ENCODE peak calls at places on chromosomes 12 and 14, in seven cellular contexts. P is CD4-positive, CD25-positive, alpha-beta regulatory T cell; D is HepG2; V is lung; X is mesenchymal stem cell; Y is aorta; K is heart right ventricle. S is an unnamed sample. For H3K4me1, the result is how much of the 10 kb centered on the place peaks cover.

GRCh38 chr12:93098077-93098476 is 169.0 kb upstream of the EEA1 start:
- DNase-seq in K (peak), V (peak), D (no peak), Y (peak), X (peak), P (peak), S (peak)

GRCh38 chr12:116201359-116201758 is 76.1 kb downstream of the MED13L start:
- DNase-seq in K (no peak), X (no peak), P (no peak), Y (no peak), D (no peak), V (no peak), S (no peak)

GRCh38 chr14:35341454-35342159 is 49.4 kb downstream of the PSMA6 start:
- DNase-seq in K (peak), Y (peak), P (peak), V (peak), X (peak), D (peak), S (no peak)

GRCh38 chr14:31006703-31007102 is 18.7 kb upstream of the AP4S1 start:
- DNase-seq in Y (no peak), P (no peak), V (no peak), K (no peak), X (no peak), D (no peak), S (no peak)

GRCh38 chr14:88950069-88950468 is 125.6 kb downstream of the TTC8 start:
- DNase-seq in V (no peak), X (no peak), P (no peak), Y (no peak), K (no peak), D (no peak), S (no peak)

GRCh38 chr12:110077769-110078168 is 29.4 kb upstream of the C12orf76 start:
- DNase-seq in X (no peak), P (no peak), V (no peak), D (no peak), Y (no peak), K (no peak), S (no peak)

GRCh38 chr12:130116791-130117190 is 45.5 kb upstream of the FZD10 start:
- DNase-seq in K (no peak), X (no peak), Y (no peak), V (no peak), D (no peak), P (no peak), S (no peak)

GRCh38 chr14:97723321-97723720 is 926.1 kb downstream of the VRK1 start:
- DNase-seq in Y (no peak), D (no peak), P (no peak), V (no peak), X (no peak), K (no peak), S (no peak)

GRCh38 chr12:67517181-67517887 is 131.2 kb upstream of the DYRK2 start:
- DNase-seq in V (no peak), Y (peak), K (peak), P (no peak), D (no peak), X (no peak), S (no peak)

GRCh38 chr12:122080149-122081107 is 1.9 kb downstream of the MLXIP start:
- DNase-seq in D (no peak), V (peak), P (no peak), X (peak), K (peak), Y (peak), S (no peak)

GRCh38 chr12:127685476-127686234 is 581.3 kb upstream of the TMEM132C start:
- DNase-seq in X (no peak), K (no peak), P (no peak), Y (no peak), D (no peak), V (no peak), S (no peak)

GRCh38 chr12:43744826-43745225 is 13.8 kb downstream of the PUS7L start:
- DNase-seq in K (no peak), V (no peak), X (no peak), D (no peak), Y (no peak), P (no peak), S (no peak)

GRCh38 chr14:61527325-61528100 is 167.8 kb upstream of the HIF1A start:
- DNase-seq in K (no peak), P (no peak), D (peak), Y (no peak), V (no peak), X (peak), S (no peak)

GRCh38 chr14:102517412-102518062 is 8.0 kb upstream of the ANKRD9 start:
- DNase-seq in P (no peak), Y (no peak), D (no peak), X (no peak), K (no peak), V (no peak), S (no peak)

GRCh38 chr12:2959508-2960431 is 573 bp downstream of the TEAD4 start:
- DNase-seq in K (peak), Y (peak), V (peak), P (peak), D (peak), X (peak), S (no peak)

GRCh38 chr12:101794574-101794973 is 36.2 kb downstream of the GNPTAB start:
- DNase-seq in V (no peak), K (no peak), P (peak), D (no peak), X (no peak), Y (no peak), S (no peak)

GRCh38 chr14:69963966-69964365 is 84.8 kb downstream of the SMOC1 start:
- DNase-seq in K (no peak), Y (no peak), D (no peak), V (no peak), P (no peak), X (no peak), S (no peak)

GRCh38 chr12:110849748-110850403 is 3.1 kb downstream of the CCDC63 start:
- DNase-seq in P (no peak), D (no peak), X (no peak), K (no peak), Y (no peak), V (no peak), S (no peak)

GRCh38 chr14:22065372-22065771 is 391.8 kb upstream of the OR4E1 start:
- DNase-seq in D (no peak), P (no peak), X (no peak), V (no peak), K (no peak), Y (no peak), S (no peak)

GRCh38 chr12:128970941-128971340 is 117.7 kb downstream of the GLT1D1 start:
- DNase-seq in X (no peak), Y (no peak), D (no peak), P (no peak), K (no peak), V (no peak), S (no peak)

GRCh38 chr12:67220065-67220464 is 49.1 kb upstream of the CAND1 start:
- DNase-seq in Y (no peak), V (no peak), D (peak), K (no peak), P (no peak), X (no peak), S (no peak)

GRCh38 chr12:113359939-113360748 is 1.8 kb downstream of the PLBD2 start:
- DNase-seq in Y (no peak), X (peak), D (peak), V (no peak), P (no peak), K (no peak), S (no peak)

GRCh38 chr14:104734051-104734587 is 10.1 kb downstream of the ADSS1 start:
- DNase-seq in K (no peak), V (no peak), X (no peak), D (no peak), P (no peak), Y (no peak), S (no peak)

GRCh38 chr14:66247662-66248061 is 238.5 kb upstream of the CCDC196 start:
- DNase-seq in P (no peak), Y (no peak), K (peak), V (no peak), X (no peak), D (no peak), S (no peak)

GRCh38 chr12:6635375-6635855 is 344 bp downstream of the LPAR5 start:
- DNase-seq in V (no peak), X (peak), D (no peak), P (peak), K (no peak), Y (no peak), S (peak)

GRCh38 chr14:91394105-91395081 is 23.2 kb downstream of the CCDC88C start:
- DNase-seq in P (no peak), Y (no peak), V (no peak), X (no peak), K (no peak), D (no peak), S (no peak)

GRCh38 chr12:116495260-116495659 is 63.9 kb upstream of the MAP1LC3B2 start:
- DNase-seq in X (peak), P (no peak), V (peak), Y (no peak), K (no peak), D (no peak), S (no peak)

GRCh38 chr12:132018193-132018916 is 68.6 kb downstream of the EP400 start:
- DNase-seq in Y (no peak), V (no peak), K (no peak), D (no peak), X (no peak), P (no peak), S (no peak)

GRCh38 chr12:52860102-52860838 is 11.5 kb upstream of the KRT78 start:
- DNase-seq in K (no peak), Y (no peak), P (no peak), D (no peak), V (no peak), X (peak), S (no peak)

DNA sequence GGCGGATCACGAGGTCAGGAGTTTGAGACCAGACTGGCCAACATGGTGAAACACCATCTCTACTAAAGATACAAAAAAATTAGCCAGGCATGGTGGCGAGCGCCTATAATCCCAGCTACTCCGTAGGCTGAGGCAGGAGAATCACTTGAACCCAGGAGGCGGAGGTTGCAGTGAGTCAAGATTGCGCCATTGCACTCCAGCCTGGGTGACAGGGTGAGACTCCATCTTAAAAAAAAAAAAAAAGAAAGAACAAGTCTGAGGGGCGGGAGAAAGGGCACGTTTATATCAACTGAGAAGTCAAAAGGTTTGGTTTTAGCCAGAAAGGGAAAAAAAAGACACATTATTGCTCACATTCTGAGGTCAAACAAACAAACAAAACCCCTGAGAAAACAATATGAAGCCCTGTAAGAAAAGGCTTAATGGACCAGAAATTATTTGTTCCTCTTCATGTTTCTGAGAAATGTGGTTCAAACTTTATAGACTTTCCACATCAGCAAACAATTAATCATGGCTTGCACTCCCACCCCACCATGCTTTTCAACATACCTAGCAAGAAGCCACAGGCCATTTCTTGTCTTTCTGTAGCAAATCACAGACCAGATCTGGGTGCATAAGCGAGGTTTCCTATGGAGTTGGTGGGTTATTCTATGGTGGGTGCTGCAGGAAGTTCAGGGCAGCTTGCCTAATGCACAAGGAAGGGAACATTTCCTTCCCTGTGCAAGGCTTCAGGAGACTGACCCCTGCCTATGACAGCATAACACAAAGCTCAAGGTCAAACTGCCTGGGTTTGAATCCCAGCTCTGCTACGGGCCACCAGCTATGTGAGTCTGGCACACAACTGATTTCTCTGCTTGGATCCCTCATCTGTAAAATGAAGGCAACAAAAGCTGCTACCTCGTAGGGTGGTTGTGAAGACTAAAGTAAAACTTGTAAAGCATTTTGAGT is 80.2 kb downstream of the SSPN start:
- DNase-seq in Y (no peak), X (peak), K (no peak), V (no peak), P (no peak), D (peak), S (no peak)
- H3K4me1 ChIP-seq in Y (under half), X (under half), K (half or more), V (under half), P (under half), D (half or more), S (under half)

DNA sequence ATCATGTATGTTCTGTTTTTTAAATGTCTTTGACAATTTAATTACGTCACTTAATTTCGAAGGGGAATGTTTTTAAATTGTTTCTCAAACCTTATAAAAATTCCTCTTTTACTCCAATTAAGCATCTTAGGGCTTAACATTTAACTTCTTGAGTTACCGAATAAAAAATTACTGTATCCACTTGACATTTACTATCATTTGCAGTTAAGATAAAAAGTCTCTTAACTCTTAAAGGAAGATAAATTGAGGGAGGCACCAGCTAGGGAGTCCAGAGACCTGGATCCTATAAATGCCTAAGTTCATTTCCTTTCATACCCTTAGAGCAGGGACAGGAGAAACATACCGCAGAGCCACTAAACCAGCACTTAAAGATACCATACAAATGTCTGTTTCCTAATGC is 71.5 kb downstream of the GALNT4 start:
- DNase-seq in Y (no peak), V (no peak), D (no peak), X (no peak), P (no peak), K (no peak), S (no peak)
- H3K27ac ChIP-seq in Y (peak), V (peak), D (peak), X (peak), P (no peak), K (peak), S (no peak)

DNA sequence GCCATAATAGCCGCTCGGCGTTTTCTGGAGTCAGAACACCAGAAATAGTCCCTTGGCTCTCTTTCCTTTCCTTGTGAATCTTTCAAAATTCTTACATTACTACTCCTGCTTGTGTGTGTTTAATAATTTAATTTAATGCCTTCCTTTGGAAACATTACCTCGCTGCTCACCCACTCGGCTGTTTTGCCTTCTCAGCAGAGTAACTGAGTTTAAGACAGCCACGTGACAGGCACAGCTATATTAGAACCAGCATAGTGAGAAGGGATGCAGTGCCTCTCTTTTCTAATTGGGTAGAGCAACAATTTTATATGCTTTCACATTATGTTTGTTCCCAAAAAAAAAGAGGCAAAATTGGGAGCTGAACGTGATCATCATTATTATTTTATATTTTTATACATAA is 107.6 kb downstream of the ETV6 start:
- DNase-seq in V (no peak), K (no peak), X (no peak), Y (no peak), D (no peak), P (no peak), S (no peak)
- H3K4me1 ChIP-seq in V (under half), K (half or more), X (under half), Y (under half), D (under half), P (under half), S (under half)

DNA sequence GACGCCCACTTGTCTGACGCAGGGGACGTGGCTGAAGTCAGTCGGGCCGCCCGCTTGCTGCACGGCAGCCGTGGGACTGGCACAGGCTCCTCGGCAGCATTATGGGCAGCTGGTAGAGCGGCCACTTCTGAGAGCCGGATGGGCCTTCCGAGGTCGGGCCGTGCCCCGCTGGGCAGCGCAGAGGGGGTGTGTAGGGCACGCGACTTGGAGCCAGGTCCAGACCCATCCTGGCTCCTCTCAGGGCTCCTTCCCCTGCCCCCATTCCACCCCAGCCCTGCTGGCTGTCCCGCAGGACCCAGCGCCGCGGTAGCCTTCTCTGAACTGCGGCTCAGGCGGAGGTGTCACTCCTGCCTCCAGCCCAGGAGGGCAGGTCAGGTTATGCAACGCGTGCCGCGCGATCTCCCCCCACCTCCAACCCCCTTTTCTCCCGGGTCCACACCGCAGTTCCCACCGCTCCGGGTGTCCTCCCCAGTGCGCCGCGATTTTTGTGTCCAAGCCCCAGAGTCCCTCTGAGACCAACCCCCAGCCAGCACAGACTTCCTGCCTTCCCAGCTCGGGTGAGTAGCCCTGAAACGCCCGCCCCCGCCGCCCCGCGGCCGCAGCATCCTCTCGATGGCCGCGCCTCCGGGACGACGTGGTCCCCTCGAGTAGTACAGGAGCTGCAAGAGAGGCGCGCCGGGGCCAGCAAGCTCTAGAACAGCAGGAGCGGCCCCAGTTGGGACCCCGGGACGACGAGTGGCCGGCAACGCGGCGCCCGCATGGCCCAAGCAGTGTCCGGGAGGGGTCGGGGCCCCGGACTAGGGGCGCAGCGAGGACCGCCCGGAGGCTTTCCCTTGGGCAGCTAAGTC is 41.1 kb upstream of the CAPRIN2 start:
- DNase-seq in K (peak), X (peak), D (peak), P (peak), V (peak), Y (peak), S (peak)
- H3K27ac ChIP-seq in K (peak), X (peak), D (no peak), P (no peak), V (no peak), Y (peak), S (no peak)

S was measured in CD8-positive, alpha-beta memory T cell.